ENCODE peak calls at places on chromosome 20, in five cellular contexts. One of them, this sample, is unnamed.

GRCh38 chr20:55782861-55783260 is 222.5 kb downstream of the CBLN4 start:
- DNase-seq in HL-60: no peak
- DNase-seq in activated gamma-delta T cell treated with anti-CD3 and anti-CD28 coated beads, Interleukin-2, amount 50 U/mL, for 16 hours: no peak
- DNase-seq in GM10248: no peak
- DNase-seq in GM04504: no peak
- DNase-seq in this sample: no peak

GRCh38 chr20:258269-258858 is 840 bp downstream of the DEFB132 start:
- DNase-seq in GM04504: no peak
- DNase-seq in activated gamma-delta T cell treated with anti-CD3 and anti-CD28 coated beads, Interleukin-2, amount 50 U/mL, for 16 hours: no peak
- DNase-seq in GM10248: no peak
- DNase-seq in HL-60: peak
- DNase-seq in this sample: no peak

GRCh38 chr20:7090001-7090400 is 322.5 kb downstream of the BMP2 start:
- DNase-seq in activated gamma-delta T cell treated with anti-CD3 and anti-CD28 coated beads, Interleukin-2, amount 50 U/mL, for 16 hours: no peak
- DNase-seq in GM10248: no peak
- DNase-seq in HL-60: no peak
- DNase-seq in GM04504: no peak
- DNase-seq in this sample: no peak

GRCh38 chr20:63598479-63599395 is 24.7 kb upstream of the HELZ2 start:
- DNase-seq in GM04504: no peak
- DNase-seq in activated gamma-delta T cell treated with anti-CD3 and anti-CD28 coated beads, Interleukin-2, amount 50 U/mL, for 16 hours: no peak
- DNase-seq in GM10248: no peak
- DNase-seq in HL-60: no peak
- DNase-seq in this sample: no peak

GRCh38 chr20:51570755-51571469 is 28.4 kb upstream of the NFATC2 start:
- DNase-seq in GM10248: no peak
- DNase-seq in HL-60: no peak
- DNase-seq in activated gamma-delta T cell treated with anti-CD3 and anti-CD28 coated beads, Interleukin-2, amount 50 U/mL, for 16 hours: no peak
- DNase-seq in GM04504: no peak
- DNase-seq in this sample: no peak

GRCh38 chr20:25249198-25249931 is 1.5 kb downstream of the PYGB start:
- DNase-seq in activated gamma-delta T cell treated with anti-CD3 and anti-CD28 coated beads, Interleukin-2, amount 50 U/mL, for 16 hours: no peak
- DNase-seq in HL-60: no peak
- DNase-seq in GM04504: no peak
- DNase-seq in GM10248: no peak
- DNase-seq in this sample: no peak

GRCh38 chr20:35886537-35886936 is 67.8 kb downstream of the SCAND1 start:
- DNase-seq in GM04504: no peak
- DNase-seq in HL-60: no peak
- DNase-seq in activated gamma-delta T cell treated with anti-CD3 and anti-CD28 coated beads, Interleukin-2, amount 50 U/mL, for 16 hours: no peak
- DNase-seq in GM10248: no peak
- DNase-seq in this sample: no peak

GRCh38 chr20:7463290-7463689 is 477.0 kb downstream of the HAO1 start:
- DNase-seq in GM04504: no peak
- DNase-seq in GM10248: no peak
- DNase-seq in HL-60: no peak
- DNase-seq in activated gamma-delta T cell treated with anti-CD3 and anti-CD28 coated beads, Interleukin-2, amount 50 U/mL, for 16 hours: no peak
- DNase-seq in this sample: no peak

This sample was measured in A673.